ENCODE peak calls at places on chromosomes 11 and 22, in nine cellular contexts. P, T, C, M, Z, L, J, I and R are unnamed samples.

GRCh38 chr11:3231851-3232744 is at the start of gene MRGPRE:
- DNase-seq in P (peak), L (peak), J (peak), T (peak), C (no peak), M (no peak), Z (peak), I (no peak), R (no peak)

GRCh38 chr11:69156673-69157155 is 979 bp downstream of the SMIM38 start:
- DNase-seq in I (no peak), Z (no peak), L (no peak), J (peak), M (no peak), P (no peak), C (no peak), T (no peak), R (no peak)

GRCh38 chr11:369336-370018 is at the start of gene B4GALNT4:
- DNase-seq in Z (peak), J (no peak), C (no peak), T (peak), M (no peak), I (no peak), P (no peak), L (no peak), R (no peak)

GRCh38 chr22:32144875-32145274 is 14.2 kb downstream of the C22orf42 start:
- DNase-seq in T (no peak), I (no peak), Z (no peak), P (no peak), L (no peak), C (no peak), M (peak), J (no peak), R (no peak)

GRCh38 chr22:30160926-30161546 is 80.8 kb downstream of the HORMAD2 start:
- DNase-seq in M (no peak), P (no peak), I (no peak), T (no peak), J (no peak), C (no peak), Z (no peak), L (no peak), R (no peak)

GRCh38 chr22:22042009-22042408 is 59.4 kb upstream of the TOP3B start:
- DNase-seq in J (no peak), T (no peak), P (no peak), C (no peak), M (peak), L (no peak), Z (no peak), I (no peak), R (no peak)

GRCh38 chr11:4890279-4890678 is 8.6 kb downstream of the OR51T1 start:
- DNase-seq in I (no peak), C (no peak), M (no peak), P (no peak), J (no peak), L (no peak), Z (no peak), T (no peak), R (no peak)

GRCh38 chr11:8260202-8260996 is 3.3 kb downstream of the LMO1 start:
- DNase-seq in C (no peak), L (peak), P (peak), T (no peak), Z (no peak), I (no peak), J (no peak), M (no peak), R (no peak)

GRCh38 chr22:33330534-33330933 is 272.4 kb upstream of the SYN3 start:
- DNase-seq in Z (no peak), J (no peak), P (no peak), C (no peak), T (no peak), L (no peak), M (no peak), I (no peak), R (no peak)

GRCh38 chr11:113090716-113091577 is 129.7 kb downstream of the NCAM1 start:
- DNase-seq in L (no peak), Z (no peak), T (no peak), I (no peak), J (no peak), M (no peak), P (no peak), C (no peak), R (no peak)

GRCh38 chr11:131723088-131723487 is 352.7 kb downstream of the NTM start:
- DNase-seq in I (no peak), J (no peak), Z (no peak), L (no peak), T (no peak), P (no peak), M (no peak), C (no peak), R (no peak)

GRCh38 chr11:78270993-78271392 is 82.3 kb downstream of the USP35 start:
- DNase-seq in Z (no peak), T (peak), L (no peak), P (no peak), C (no peak), M (no peak), J (no peak), I (no peak), R (no peak)

GRCh38 chr11:68994891-68995280 is 14.1 kb upstream of the MRGPRD start:
- DNase-seq in I (no peak), P (no peak), M (no peak), Z (no peak), C (no peak), T (no peak), J (no peak), L (no peak), R (no peak)

GRCh38 chr11:44957051-44957515 is 6.4 kb upstream of the TP53I11 start:
- DNase-seq in C (no peak), L (no peak), M (no peak), Z (no peak), I (no peak), P (no peak), J (no peak), T (no peak), R (no peak)

GRCh38 chr11:67033661-67034166 is 10.8 kb downstream of the SYT12 start:
- DNase-seq in I (no peak), M (no peak), P (no peak), T (peak), C (peak), L (peak), J (peak), Z (no peak), R (no peak)

GRCh38 chr11:115611343-115611742 is 107.1 kb upstream of the CADM1 start:
- DNase-seq in M (no peak), L (no peak), J (no peak), P (no peak), Z (no peak), C (no peak), I (no peak), T (no peak), R (no peak)

GRCh38 chr22:46072030-46072881 is 78.1 kb upstream of the PPARA start:
- DNase-seq in I (peak), P (peak), J (peak), L (peak), C (no peak), Z (no peak), M (no peak), T (no peak), R (peak)

GRCh38 chr11:125072961-125073590 is 10.0 kb downstream of the SLC37A2 start:
- DNase-seq in C (no peak), P (peak), J (no peak), I (no peak), Z (no peak), M (no peak), T (no peak), L (no peak), R (no peak)

GRCh38 chr11:126339866-126340434 is 15.5 kb upstream of the ST3GAL4 start:
- DNase-seq in P (no peak), T (no peak), M (no peak), Z (no peak), C (no peak), J (peak), L (no peak), I (no peak), R (no peak)

GRCh38 chr11:1118755-1119275 is 38.9 kb upstream of the MUC5AC start:
- DNase-seq in T (no peak), J (no peak), M (no peak), L (peak), I (no peak), Z (no peak), C (no peak), P (peak), R (no peak)

GRCh38 chr11:74072721-74073120 is 63.8 kb upstream of the UCP3 start:
- DNase-seq in P (no peak), L (no peak), M (no peak), Z (peak), T (no peak), I (no peak), J (no peak), C (no peak), R (no peak)

GRCh38 chr11:37952035-37952434 is 1354.0 kb upstream of the RAG2 start:
- DNase-seq in L (no peak), C (no peak), Z (no peak), I (no peak), J (no peak), T (no peak), M (no peak), P (no peak), R (no peak)

GRCh38 chr22:30238661-30239420 is 7.7 kb downstream of the LIF start:
- DNase-seq in L (no peak), Z (no peak), P (no peak), T (peak), M (no peak), I (no peak), C (no peak), J (peak), R (peak)

GRCh38 chr11:86067230-86068137 is 1.4 kb downstream of the PICALM start:
- DNase-seq in Z (no peak), T (peak), I (no peak), L (no peak), P (no peak), C (no peak), M (peak), J (no peak), R (peak)

GRCh38 chr11:18361154-18361553 is 33.2 kb upstream of the LDHA start:
- DNase-seq in I (no peak), C (no peak), T (no peak), L (no peak), Z (no peak), J (no peak), P (no peak), M (no peak), R (no peak)

GRCh38 chr11:69859275-69859934 is 40.2 kb upstream of the FGF3 start:
- DNase-seq in M (peak), P (peak), Z (no peak), J (no peak), L (no peak), C (no peak), T (no peak), I (no peak), R (no peak)

GRCh38 chr11:28858076-28858475 is 749.9 kb downstream of the METTL15 start:
- DNase-seq in T (no peak), C (no peak), L (no peak), M (no peak), J (peak), I (no peak), Z (no peak), P (no peak), R (no peak)

GRCh38 chr11:120884290-120885020 is 139.4 kb upstream of the TBCEL start:
- DNase-seq in L (no peak), Z (no peak), P (no peak), C (no peak), T (no peak), J (no peak), M (no peak), I (no peak), R (no peak)

GRCh38 chr22:21978564-21979386 is 3.8 kb downstream of the TOP3B start:
- DNase-seq in J (no peak), L (no peak), M (no peak), T (peak), P (no peak), I (peak), C (no peak), Z (no peak), R (no peak)

GRCh38 chr22:39309881-39310714 is 9.3 kb downstream of the RPL3 start:
- DNase-seq in P (no peak), Z (no peak), J (peak), L (no peak), I (no peak), M (peak), T (no peak), C (no peak), R (no peak)

GRCh38 chr22:35349368-35349703 is 31.6 kb upstream of the HMOX1 start:
- DNase-seq in J (no peak), T (no peak), I (no peak), Z (peak), L (no peak), P (no peak), M (peak), C (no peak), R (no peak)

GRCh38 chr22:44571566-44572413 is 73.8 kb upstream of the RTL6 start:
- DNase-seq in T (no peak), C (no peak), I (no peak), M (no peak), Z (no peak), J (no peak), L (peak), P (peak), R (no peak)

GRCh38 chr11:73012121-73012863 is 129.8 kb downstream of the FCHSD2 start:
- DNase-seq in J (peak), Z (no peak), I (no peak), P (no peak), C (no peak), M (no peak), T (no peak), L (no peak), R (no peak)

GRCh38 chr22:30606455-30607299 is at the start of gene TCN2:
- DNase-seq in L (peak), I (peak), Z (peak), J (peak), C (peak), M (peak), P (peak), T (peak), R (peak)